ENCODE peak calls at places on chromosomes 12 and 14, in nine cellular contexts. Z is MM.1S, B is HepG2, O is transverse colon, H is cardiac muscle cell, K is tibial artery, Y is fibroblast of lung, C is neural progenitor cell, J is thoracic aorta. T is an unnamed sample. For H3K4me1 and H3K9me3, the result is how much of the 10 kb centered on the place peaks cover.

GRCh38 chr12:115437061-115437567 is 753.1 kb upstream of the TBX3 start:
- DNase-seq in Z (no peak), B (peak), O (no peak), H (no peak), K (no peak), Y (peak), C (no peak), J (no peak), T (peak)

GRCh38 chr12:100573499-100574261 is at the start of gene GAS2L3:
- DNase-seq in Z (peak), B (peak), O (peak), H (peak), K (peak), Y (peak), C (peak), J (peak), T (peak)

GRCh38 chr12:3557791-3558190 is 66.8 kb downstream of the PRMT8 start:
- DNase-seq in Z (no peak), B (no peak), O (no peak), H (no peak), K (no peak), Y (no peak), C (no peak), J (no peak), T (no peak)

GRCh38 chr12:89244536-89244935 is 107.8 kb downstream of the DUSP6 start:
- DNase-seq in Z (peak), B (no peak), O (no peak), H (peak), K (no peak), Y (peak), C (no peak), J (no peak), T (no peak)

GRCh38 chr14:74592476-74593191 is 19.4 kb downstream of the LTBP2 start:
- DNase-seq in Z (no peak), B (no peak), O (no peak), H (no peak), K (no peak), Y (no peak), C (no peak), J (no peak), T (no peak)

GRCh38 chr14:89576132-89576923 is 159.3 kb upstream of the FOXN3 start:
- DNase-seq in Z (no peak), B (no peak), O (no peak), H (no peak), K (no peak), Y (no peak), C (peak), J (no peak), T (no peak)

GRCh38 chr12:55703288-55703687 is 4.4 kb downstream of the ITGA7 start:
- DNase-seq in Z (no peak), B (no peak), O (no peak), H (no peak), K (peak), Y (no peak), C (no peak), J (no peak), T (no peak)

GRCh38 chr12:34289431-34290190 is 267.3 kb downstream of the ALG10 start:
- DNase-seq in Z (no peak), B (no peak), O (peak), H (no peak), K (no peak), Y (no peak), C (no peak), J (no peak), T (no peak)

GRCh38 chr12:123131291-123131831 is 19.5 kb downstream of the PITPNM2 start:
- DNase-seq in Z (no peak), B (no peak), O (peak), H (no peak), K (no peak), Y (peak), C (no peak), J (no peak), T (no peak)

GRCh38 chr12:5905757-5906156 is 39.3 kb downstream of the ANO2 start:
- DNase-seq in Z (no peak), B (no peak), O (no peak), H (no peak), K (no peak), Y (no peak), C (no peak), J (no peak), T (no peak)

GRCh38 chr12:57546438-57547365 is at the start of gene DCTN2:
- DNase-seq in Z (peak), B (peak), O (peak), H (peak), K (peak), Y (peak), C (peak), J (peak), T (peak)

GRCh38 chr14:55951366-55952206 is 166.6 kb upstream of the PELI2 start:
- DNase-seq in Z (no peak), B (no peak), O (no peak), H (no peak), K (no peak), Y (peak), C (peak), J (no peak), T (no peak)

GRCh38 chr14:89773644-89774316 is 180.8 kb downstream of the EFCAB11 start:
- DNase-seq in Z (peak), B (peak), O (peak), H (peak), K (no peak), Y (peak), C (peak), J (no peak), T (peak)

GRCh38 chr14:66425402-66425801 is 60.8 kb upstream of the CCDC196 start:
- DNase-seq in Z (no peak), B (no peak), O (no peak), H (no peak), K (no peak), Y (no peak), C (no peak), J (no peak), T (no peak)

GRCh38 chr12:62785941-62786559 is 148.9 kb downstream of the PPM1H start:
- DNase-seq in Z (no peak), B (no peak), O (no peak), H (peak), K (no peak), Y (peak), C (no peak), J (no peak), T (no peak)

GRCh38 chr12:107670999-107671643 is 14.5 kb upstream of the PWP1 start:
- DNase-seq in Z (peak), B (peak), O (peak), H (peak), K (no peak), Y (no peak), C (peak), J (no peak), T (peak)

GRCh38 chr14:56195727-56196126 is 77.5 kb downstream of the PELI2 start:
- DNase-seq in Z (peak), B (no peak), O (peak), H (peak), K (no peak), Y (peak), C (no peak), J (no peak), T (no peak)

GRCh38 chr12:11739980-11740379 is 90.5 kb downstream of the ETV6 start:
- DNase-seq in Z (no peak), B (no peak), O (no peak), H (no peak), K (no peak), Y (no peak), C (no peak), J (no peak), T (no peak)

GRCh38 chr12:11738450-11738849 is 89.0 kb downstream of the ETV6 start:
- DNase-seq in Z (no peak), B (no peak), O (no peak), H (no peak), K (no peak), Y (no peak), C (no peak), J (no peak), T (no peak)

GRCh38 chr12:11743333-11743732 is 93.9 kb downstream of the ETV6 start:
- DNase-seq in Z (no peak), B (no peak), O (no peak), H (no peak), K (no peak), Y (no peak), C (no peak), J (no peak), T (no peak)

GRCh38 chr12:11743748-11744147 is 94.3 kb downstream of the ETV6 start:
- DNase-seq in Z (no peak), B (no peak), O (no peak), H (no peak), K (no peak), Y (no peak), C (peak), J (no peak), T (no peak)

GRCh38 chr12:11741434-11742092 is 92.1 kb downstream of the ETV6 start:
- DNase-seq in Z (no peak), B (no peak), O (no peak), H (no peak), K (no peak), Y (peak), C (no peak), J (no peak), T (no peak)
- H3K4me1 ChIP-seq in Z (under half), B (under half), O (under half), H (under half), K (under half), Y (under half), C (under half), J (under half), T (under half)

GRCh38 chr12:132284618-132285310 is 44.6 kb downstream of the GALNT9 start:
- DNase-seq in Z (no peak), B (no peak), O (no peak), H (no peak), K (no peak), Y (peak), C (no peak), J (no peak), T (no peak)
- H3K9me3 ChIP-seq in Z (under half), B (under half), O (under half), H (under half), K (under half), Y (under half), C (under half), J (under half), T (under half)

GRCh38 chr14:68659021-68659931 is 133.6 kb downstream of the ZFP36L1 start:
- DNase-seq in Z (no peak), B (no peak), O (no peak), H (peak), K (no peak), Y (peak), C (no peak), J (no peak), T (no peak)

GRCh38 chr14:68661226-68662225 is 131.3 kb downstream of the ZFP36L1 start:
- DNase-seq in Z (no peak), B (no peak), O (no peak), H (no peak), K (peak), Y (no peak), C (no peak), J (no peak), T (no peak)

GRCh38 chr14:68658029-68658509 is 134.8 kb downstream of the ZFP36L1 start:
- DNase-seq in Z (no peak), B (no peak), O (no peak), H (no peak), K (no peak), Y (no peak), C (no peak), J (no peak), T (no peak)

GRCh38 chr14:68662395-68662794 is 130.5 kb downstream of the ZFP36L1 start:
- DNase-seq in Z (no peak), B (no peak), O (no peak), H (no peak), K (no peak), Y (no peak), C (no peak), J (no peak), T (no peak)

DNA sequence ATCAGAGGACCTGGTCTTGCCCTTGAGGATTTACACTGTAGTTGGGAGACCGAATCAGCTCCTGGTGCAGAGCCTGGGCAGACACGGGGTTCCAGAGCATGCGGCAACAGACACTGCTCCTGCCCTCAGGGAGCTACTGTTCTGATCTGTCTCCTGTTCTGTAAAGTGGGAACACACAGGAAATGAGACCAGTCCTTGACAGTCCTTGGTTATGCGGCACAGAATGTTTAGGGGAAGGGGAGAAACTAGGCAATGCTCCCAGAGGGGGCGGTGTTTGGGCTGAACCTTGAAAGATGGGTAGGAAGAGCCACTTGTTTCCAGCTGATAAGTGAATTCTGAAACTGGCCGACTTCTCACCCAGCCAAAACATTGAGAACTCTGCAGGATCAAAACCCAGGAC is 132.4 kb downstream of the ZFP36L1 start:
- DNase-seq in Z (no peak), B (no peak), O (no peak), H (no peak), K (peak), Y (no peak), C (no peak), J (no peak), T (no peak)
- H3K4me1 ChIP-seq in Z (under half), B (under half), O (under half), H (under half), K (under half), Y (under half), C (under half), J (under half), T (under half)

GRCh38 chr12:93873561-93873960 is 196.4 kb downstream of the CRADD start:
- DNase-seq in Z (no peak), B (no peak), O (no peak), H (no peak), K (no peak), Y (no peak), C (no peak), J (no peak), T (no peak)

GRCh38 chr12:93875157-93875556 is 198.0 kb downstream of the CRADD start:
- DNase-seq in Z (no peak), B (no peak), O (no peak), H (no peak), K (no peak), Y (no peak), C (no peak), J (no peak), T (no peak)

GRCh38 chr12:93865751-93866150 is 188.6 kb downstream of the CRADD start:
- DNase-seq in Z (no peak), B (no peak), O (no peak), H (no peak), K (no peak), Y (no peak), C (no peak), J (no peak), T (no peak)

GRCh38 chr12:93868771-93869170 is 191.6 kb downstream of the CRADD start:
- DNase-seq in Z (no peak), B (no peak), O (no peak), H (peak), K (peak), Y (peak), C (no peak), J (no peak), T (no peak)

DNA sequence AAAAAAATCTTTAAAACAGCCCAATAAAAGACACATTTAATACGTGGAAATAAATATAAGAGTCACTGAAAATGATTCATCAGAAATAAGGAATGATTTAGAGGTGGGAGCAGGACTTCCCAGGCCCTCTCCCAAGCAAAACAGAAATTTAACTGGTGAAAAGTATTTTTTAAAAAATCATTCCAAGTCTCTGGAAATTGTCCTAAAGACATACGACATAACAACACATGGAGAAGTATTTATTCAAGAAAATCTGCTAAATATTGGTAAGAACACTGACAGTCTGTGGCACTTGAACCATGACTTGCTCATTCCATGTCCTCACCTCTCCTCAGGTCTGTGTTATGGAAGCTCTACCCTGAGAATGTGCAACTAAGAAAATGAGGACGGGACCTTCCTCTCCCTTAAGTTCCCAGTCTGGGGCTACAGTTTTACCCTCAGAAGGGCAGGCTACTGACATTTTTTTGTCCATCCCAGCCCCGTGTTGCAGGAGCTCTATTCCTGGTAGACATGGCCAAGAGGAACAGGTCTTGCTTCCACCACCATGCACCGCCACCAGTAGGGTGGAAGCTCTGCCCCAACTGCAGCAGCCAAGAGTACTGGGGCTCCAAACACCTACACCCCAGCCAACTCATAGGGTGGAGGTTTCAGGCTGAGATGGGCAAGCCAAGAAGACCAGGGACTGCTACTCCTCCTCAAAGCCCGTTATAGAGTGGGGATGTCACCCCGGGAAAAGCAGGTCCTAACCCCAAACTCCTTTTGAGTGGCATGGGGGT is 193.0 kb downstream of the CRADD start:
- DNase-seq in Z (no peak), B (no peak), O (no peak), H (no peak), K (no peak), Y (no peak), C (no peak), J (no peak), T (no peak)
- H3K9me3 ChIP-seq in Z (under half), B (under half), O (under half), H (under half), K (half or more), Y (under half), C (under half), J (under half), T (under half)

DNA sequence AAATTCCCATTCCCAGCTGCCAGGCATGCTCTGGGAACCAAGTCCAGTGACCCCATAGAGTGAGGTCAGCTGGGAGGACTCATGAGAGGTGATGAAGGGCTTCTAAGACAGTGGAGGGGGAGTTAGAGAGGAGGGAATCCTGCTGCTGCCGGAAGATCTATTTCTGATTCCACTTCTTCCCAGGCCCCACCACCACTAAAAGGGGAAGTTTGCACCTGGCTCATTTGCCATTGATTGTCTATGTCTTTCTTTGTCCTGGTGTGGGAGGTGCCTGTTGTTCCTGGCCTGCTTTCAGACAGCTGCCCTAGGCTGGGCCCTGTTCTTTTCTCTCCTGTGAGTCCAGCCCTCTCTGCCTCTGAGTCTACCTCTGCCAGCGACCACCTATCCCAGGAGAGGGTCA is 3.0 kb upstream of the KRT6A start:
- DNase-seq in Z (no peak), B (no peak), O (no peak), H (peak), K (no peak), Y (no peak), C (no peak), J (no peak), T (no peak)
- H3K4me1 ChIP-seq in Z (under half), B (under half), O (under half), H (under half), K (under half), Y (under half), C (under half), J (under half), T (under half)

DNA sequence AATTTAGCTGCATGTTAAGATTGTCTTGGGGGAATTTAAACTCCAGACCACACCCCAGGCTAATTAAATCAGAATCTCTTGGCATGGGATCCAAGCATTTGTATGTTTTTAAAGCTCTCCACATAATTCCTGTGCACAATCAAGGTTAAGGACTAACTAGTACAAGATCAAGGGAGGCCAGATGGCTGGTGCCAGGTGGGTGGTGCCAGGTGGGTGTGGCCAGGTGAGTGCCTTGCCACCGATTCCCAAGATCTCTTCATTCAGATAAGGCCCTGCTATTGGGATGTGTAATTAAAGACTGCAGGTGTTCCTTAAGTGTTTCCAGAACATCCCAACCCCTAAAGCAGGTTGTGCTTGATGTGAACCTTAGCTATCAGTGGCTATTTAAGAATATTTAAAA is 75.1 kb downstream of the NRXN3 start:
- DNase-seq in Z (no peak), B (no peak), O (peak), H (no peak), K (no peak), Y (no peak), C (no peak), J (no peak), T (no peak)
- H3K9me3 ChIP-seq in Z (under half), B (under half), O (under half), H (under half), K (under half), Y (under half), C (under half), J (under half), T (under half)

DNA sequence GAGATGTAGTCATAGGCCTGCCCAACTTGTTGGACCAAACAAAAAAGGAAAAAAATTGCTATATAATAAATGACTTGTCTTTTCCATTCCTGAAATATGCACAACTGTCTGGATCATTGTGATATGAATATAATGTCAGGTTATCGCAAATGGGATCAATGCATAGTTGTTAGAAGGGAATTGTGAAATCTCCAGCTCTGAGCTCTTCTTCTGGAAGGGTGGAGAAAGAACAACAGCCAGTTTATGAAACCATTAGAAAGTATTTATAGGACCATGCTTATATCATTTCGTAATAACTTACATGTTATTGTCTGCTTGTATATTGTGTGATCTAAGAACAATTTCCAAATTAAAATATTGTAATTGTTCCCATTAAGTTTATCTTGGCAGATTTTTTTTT is 35.7 kb upstream of the HIF1A start:
- DNase-seq in Z (no peak), B (no peak), O (no peak), H (peak), K (no peak), Y (no peak), C (no peak), J (no peak), T (no peak)
- H3K4me1 ChIP-seq in Z (under half), B (under half), O (under half), H (under half), K (under half), Y (under half), C (under half), J (under half), T (under half)

DNA sequence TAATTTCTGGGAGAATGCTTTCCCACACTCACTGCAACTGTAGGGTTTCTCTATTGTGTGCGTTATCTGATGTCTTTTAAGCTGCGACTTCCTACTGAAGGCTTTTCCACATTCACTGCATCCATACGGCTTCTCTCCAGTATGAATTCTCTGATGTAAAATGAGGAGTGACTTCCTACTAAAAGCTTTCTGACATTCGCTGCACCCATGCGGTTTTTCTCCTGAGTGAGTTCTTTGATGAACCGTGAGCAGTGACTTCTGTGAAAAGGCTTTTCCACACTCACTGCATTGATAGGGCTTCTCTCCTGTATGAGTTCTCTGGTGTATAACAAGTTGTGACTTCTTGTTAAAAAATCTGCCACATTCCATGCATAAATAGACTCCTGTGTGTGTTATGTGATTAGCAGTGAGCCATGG is 29.7 kb downstream of the ZNF605 start:
- DNase-seq in Z (no peak), B (no peak), O (no peak), H (no peak), K (no peak), Y (no peak), C (no peak), J (no peak), T (no peak)
- H3K9me3 ChIP-seq in Z (under half), B (half or more), O (half or more), H (under half), K (half or more), Y (under half), C (half or more), J (half or more), T (under half)